ENCODE peak calls at places on chromosome 12, in five cellular contexts. Z is aorta, O is RWPE1, M is occipital lobe, Y is ACHN. P is an unnamed sample.

GRCh38 chr12:12919666-12920435 is 28.5 kb downstream of the GPRC5A start:
- DNase-seq in Z (no peak), O (no peak), Y (no peak), M (no peak), P (no peak)

GRCh38 chr12:25386823-25387134 is 136.1 kb upstream of the KRAS start:
- DNase-seq in M (no peak), O (no peak), Z (no peak), Y (no peak), P (no peak)

GRCh38 chr12:20369164-20370000 is 1.0 kb downstream of the PDE3A start:
- DNase-seq in Y (peak), O (no peak), M (peak), Z (peak), P (peak)

GRCh38 chr12:94100254-94100653 is 48.1 kb upstream of the PLXNC1 start:
- DNase-seq in O (peak), M (no peak), Y (no peak), Z (no peak), P (peak)

GRCh38 chr12:88420460-88420859 is 159.8 kb downstream of the KITLG start:
- DNase-seq in M (no peak), O (peak), Y (peak), Z (no peak), P (peak)

GRCh38 chr12:73383584-73384229 is 1111.5 kb downstream of the TRHDE start:
- DNase-seq in O (no peak), Z (no peak), M (no peak), Y (no peak), P (no peak)

GRCh38 chr12:13195848-13196301 is 651 bp upstream of the EMP1 start:
- DNase-seq in Z (no peak), M (no peak), O (no peak), Y (peak), P (no peak)

GRCh38 chr12:100391856-100392255 is 35.0 kb downstream of the SLC17A8 start:
- DNase-seq in Z (no peak), M (no peak), Y (peak), O (no peak), P (no peak)

GRCh38 chr12:66287275-66287674 is 15.0 kb upstream of the HELB start:
- DNase-seq in Y (no peak), O (no peak), Z (no peak), M (no peak), P (no peak)

GRCh38 chr12:32558941-32559340 is 120.2 kb upstream of the DNM1L start:
- DNase-seq in Z (no peak), Y (no peak), M (no peak), O (no peak), P (no peak)

GRCh38 chr12:66188584-66189475 is at the start of gene IRAK3:
- DNase-seq in M (no peak), Z (peak), Y (no peak), O (peak), P (no peak)

GRCh38 chr12:103791350-103791920 is 49.6 kb downstream of the NT5DC3 start:
- DNase-seq in O (no peak), Y (no peak), M (no peak), Z (no peak), P (no peak)

GRCh38 chr12:85951823-85952222 is 77.7 kb downstream of the NTS start:
- DNase-seq in O (peak), Y (peak), Z (no peak), M (no peak), P (no peak)

GRCh38 chr12:87848248-87848868 is 180.8 kb downstream of the C12orf50 start:
- DNase-seq in Z (no peak), Y (peak), O (peak), M (no peak), P (no peak)

GRCh38 chr12:52182456-52182855 is 9.4 kb downstream of the KRT80 start:
- DNase-seq in O (no peak), M (no peak), Y (no peak), Z (no peak), P (no peak)

GRCh38 chr12:125382896-125383295 is 317.7 kb downstream of the AACS start:
- DNase-seq in O (no peak), M (no peak), Y (no peak), Z (no peak), P (no peak)